ENCODE peak calls at places on chromosomes 7 and 10, in four cellular contexts. C is HCT116, K is Peyer's patch, V is breast epithelium. Z is an unnamed sample.

GRCh38 chr10:80498833-80499671 is 38.6 kb upstream of the SH2D4B start:
- DNase-seq in C (peak), K (peak), V (peak), Z (peak)

GRCh38 chr7:117385340-117386124 is 41.8 kb downstream of the ASZ1 start:
- DNase-seq in K (no peak), V (no peak), C (peak), Z (no peak)

GRCh38 chr10:57599440-57599839 is 668.3 kb downstream of the IPMK start:
- DNase-seq in C (no peak), V (no peak), K (no peak), Z (no peak)

GRCh38 chr10:112376578-112376855 is 2.6 kb downstream of the ACSL5 start:
- DNase-seq in C (no peak), V (no peak), K (no peak), Z (no peak)

GRCh38 chr10:119401671-119402395 is 140.7 kb downstream of the RGS10 start:
- DNase-seq in V (no peak), C (peak), K (peak), Z (peak)

GRCh38 chr7:140127360-140128127 is 49.2 kb downstream of the KDM7A start:
- DNase-seq in V (no peak), K (no peak), C (no peak), Z (no peak)

GRCh38 chr10:44966816-44967509 is 7.4 kb downstream of the RASSF4 start:
- DNase-seq in C (no peak), V (no peak), K (no peak), Z (no peak)

GRCh38 chr7:150367677-150368097 is 935 bp upstream of the REPIN1 start:
- DNase-seq in C (no peak), V (no peak), K (no peak), Z (no peak)

GRCh38 chr7:90933984-90934383 is 330.2 kb upstream of the FZD1 start:
- DNase-seq in K (no peak), V (no peak), C (no peak), Z (no peak)

GRCh38 chr10:4527281-4527960 is 298.6 kb upstream of the AKR1E2 start:
- DNase-seq in K (no peak), C (no peak), V (no peak), Z (no peak)

GRCh38 chr7:137091396-137091795 is 222.9 kb downstream of the CHRM2 start:
- DNase-seq in K (no peak), C (no peak), V (no peak), Z (no peak)

GRCh38 chr10:24153537-24153936 is 55.4 kb upstream of the KIAA1217 start:
- DNase-seq in V (no peak), K (no peak), C (no peak), Z (no peak)

GRCh38 chr10:97612386-97612785 is 20.9 kb downstream of the MORN4 start:
- DNase-seq in C (peak), V (no peak), K (no peak), Z (no peak)

GRCh38 chr7:80907141-80907601 is 11.7 kb downstream of the SEMA3C start:
- DNase-seq in C (no peak), K (no peak), V (no peak), Z (no peak)

GRCh38 chr10:72259491-72260214 is 14.1 kb upstream of the DDIT4 start:
- DNase-seq in C (no peak), K (no peak), V (no peak), Z (no peak)

GRCh38 chr7:107494315-107494751 is 24.5 kb downstream of the GPR22 start:
- DNase-seq in C (no peak), K (no peak), V (no peak), Z (peak)

GRCh38 chr10:71963756-71964668 is at the start of gene CHST3:
- DNase-seq in K (peak), C (no peak), V (no peak), Z (no peak)

GRCh38 chr10:83880252-83880791 is 259.0 kb upstream of the GHITM start:
- DNase-seq in C (no peak), K (no peak), V (no peak), Z (no peak)

GRCh38 chr7:47539398-47540052 is 42.4 kb downstream of the TNS3 start:
- DNase-seq in K (no peak), V (no peak), C (no peak), Z (no peak)

GRCh38 chr7:134353411-134353810 is 36.7 kb upstream of the SLC35B4 start:
- DNase-seq in C (no peak), V (no peak), K (no peak), Z (no peak)

GRCh38 chr10:6048281-6049030 is 13.7 kb downstream of the IL2RA start:
- DNase-seq in K (no peak), C (no peak), V (no peak), Z (no peak)

GRCh38 chr10:116053910-116054309 is 219.1 kb downstream of the GFRA1 start:
- DNase-seq in V (no peak), C (no peak), K (no peak), Z (no peak)

GRCh38 chr10:109982123-109982522 is 25.7 kb upstream of the ADD3 start:
- DNase-seq in K (no peak), V (no peak), C (no peak), Z (no peak)
- H3K27ac ChIP-seq in K (no peak), V (peak), C (no peak), Z (no peak)

GRCh38 chr10:127976701-127977367 is 69.9 kb downstream of the PTPRE start:
- DNase-seq in K (peak), V (no peak), C (no peak), Z (no peak)
- H3K27ac ChIP-seq in K (peak), V (peak), C (no peak), Z (no peak)

DNA sequence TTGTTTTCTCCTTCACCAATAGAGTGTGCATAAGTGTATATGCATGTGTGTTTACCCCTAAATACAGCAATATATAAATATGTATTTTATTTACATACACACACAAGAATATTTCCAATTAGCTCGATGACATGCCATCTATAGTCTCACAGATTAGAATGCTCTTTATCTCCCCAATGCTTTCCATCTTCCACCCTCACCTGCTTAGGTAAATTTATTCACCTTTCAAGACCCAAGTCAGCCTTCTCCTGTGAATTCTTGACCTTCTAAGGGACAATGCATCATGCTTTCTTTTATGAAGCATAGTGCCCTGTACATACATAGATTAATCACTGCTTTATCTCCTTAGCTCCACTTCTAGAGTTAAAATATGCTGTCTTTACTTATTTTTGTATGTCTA is 49.7 kb downstream of the SEMA3A start:
- DNase-seq in K (no peak), C (no peak), V (no peak), Z (no peak)
- H3K27ac ChIP-seq in K (no peak), C (no peak), V (no peak), Z (no peak)

GRCh38 chr7:67525588-67525987 is 529.0 kb downstream of the TYW1 start:
- DNase-seq in C (no peak), V (no peak), K (no peak), Z (no peak)

GRCh38 chr7:67518580-67518979 is 521.9 kb downstream of the TYW1 start:
- DNase-seq in V (no peak), C (no peak), K (no peak), Z (no peak)

GRCh38 chr7:67523706-67524105 is 527.1 kb downstream of the TYW1 start:
- DNase-seq in C (no peak), V (no peak), K (no peak), Z (no peak)

DNA sequence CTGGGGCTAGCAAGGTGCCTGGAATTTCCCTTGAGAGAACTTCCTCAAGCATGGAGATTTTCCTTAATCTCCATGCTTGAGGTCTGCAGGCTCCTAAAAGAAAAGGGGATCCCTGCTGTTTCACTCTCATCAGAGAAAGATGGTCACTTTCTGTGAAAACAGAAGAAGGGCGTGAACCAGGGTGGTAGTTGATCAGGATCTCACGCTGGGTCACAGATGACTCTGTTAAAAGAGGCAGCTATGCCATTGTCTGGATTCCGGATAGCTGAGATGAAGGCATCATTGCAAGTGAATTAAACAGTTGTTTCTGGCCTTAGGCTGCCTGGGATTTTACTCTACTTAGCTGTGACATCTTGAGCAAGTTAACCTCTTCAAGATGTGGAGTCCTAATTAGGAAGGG is 525.9 kb downstream of the TYW1 start:
- DNase-seq in C (no peak), V (no peak), K (no peak), Z (no peak)
- H3K27ac ChIP-seq in C (no peak), V (no peak), K (no peak), Z (no peak)

GRCh38 chr7:30166155-30166840 is 31.5 kb downstream of the MTURN start:
- DNase-seq in C (no peak), V (peak), K (no peak), Z (peak)

GRCh38 chr7:30163231-30163894 is 28.6 kb downstream of the MTURN start:
- DNase-seq in C (no peak), V (no peak), K (no peak), Z (no peak)

GRCh38 chr7:30164567-30164966 is 29.8 kb downstream of the MTURN start:
- DNase-seq in V (no peak), K (no peak), C (peak), Z (no peak)

GRCh38 chr7:30166841-30167235 is 32.1 kb downstream of the MTURN start:
- DNase-seq in C (no peak), K (no peak), V (no peak), Z (no peak)

GRCh38 chr7:30165590-30165989 is 30.8 kb downstream of the MTURN start:
- DNase-seq in K (no peak), V (no peak), C (no peak), Z (no peak)
- H3K27ac ChIP-seq in K (no peak), V (peak), C (no peak), Z (peak)